ENCODE peak calls at places on chromosomes 16 and 17, in five cellular contexts. Y, N, W, C and D are unnamed samples.

GRCh38 chr16:89072216-89073130 is 21.2 kb upstream of the ACSF3 start:
- DNase-seq in W (no peak), N (peak; percentile 56), C (no peak), Y (no peak), D (no peak)

GRCh38 chr17:77049440-77049839 is 91.3 kb upstream of the SEC14L1 start:
- DNase-seq in Y (no peak), W (peak; percentile 97), N (peak; percentile 86), C (no peak), D (no peak)

GRCh38 chr16:3938843-3939624 is 58.5 kb upstream of the CREBBP start:
- DNase-seq in C (peak; percentile 33), W (no peak), N (peak; percentile 69), Y (peak; percentile 42), D (peak; percentile 36)

GRCh38 chr17:33464669-33465275 is 171.7 kb upstream of the ASIC2 start:
- DNase-seq in W (no peak), Y (no peak), C (no peak), N (no peak), D (no peak)

GRCh38 chr17:14940112-14940945 is 324.8 kb downstream of the PMP22 start:
- DNase-seq in W (no peak), Y (no peak), N (no peak), C (no peak), D (peak; percentile 7)

GRCh38 chr16:55502801-55503366 is 6.0 kb upstream of the LPCAT2 start:
- DNase-seq in Y (no peak), N (peak; percentile 38), C (no peak), W (peak; percentile 77), D (peak; percentile 94)

GRCh38 chr16:89645122-89645521 is 12.4 kb downstream of the CHMP1A start:
- DNase-seq in C (no peak), Y (no peak), N (no peak), W (no peak), D (no peak)

GRCh38 chr17:8918811-8919210 is 46.7 kb downstream of the PIK3R5 start:
- DNase-seq in Y (no peak), W (no peak), C (no peak), N (no peak), D (no peak)

GRCh38 chr16:66927012-66927436 is 1.7 kb upstream of the RRAD start:
- DNase-seq in Y (no peak), N (peak; percentile 5), C (no peak), W (peak; percentile 39), D (no peak)

GRCh38 chr16:13039526-13039925 is 138.1 kb downstream of the SHISA9 start:
- DNase-seq in Y (no peak), C (no peak), W (no peak), N (no peak), D (no peak)

GRCh38 chr17:7557825-7558543 is 566 bp upstream of the TNFSF13 start:
- DNase-seq in C (no peak), N (peak; percentile 73), Y (no peak), W (peak; percentile 88), D (peak; percentile 93)